ENCODE peak calls at places on chromosomes 3 and 15, in seven cellular contexts. C is DND-41; D is RCC 7860; V is epithelial cell of proximal tubule; T is anterior cingulate cortex; M is activated CD4-positive, alpha-beta T cell treated with anti-CD3 and anti-CD28 coated beads, Interleukin-2, amount 50 U/mL, for 48 hours; P is islet precursor cell. O is an unnamed sample.

GRCh38 chr15:41607033-41607432 is 48.0 kb downstream of the TYRO3 start:
- DNase-seq in D (peak), V (peak), T (no peak), C (no peak), M (no peak), P (peak), O (peak)

GRCh38 chr15:55893852-55894251 is 99.6 kb downstream of the NEDD4 start:
- DNase-seq in V (no peak), D (no peak), C (no peak), P (no peak), T (no peak), M (no peak), O (no peak)

GRCh38 chr3:38579551-38580449 is 69.7 kb downstream of the SCN5A start:
- DNase-seq in C (no peak), T (no peak), D (no peak), M (no peak), P (peak), V (no peak), O (no peak)

GRCh38 chr3:165643433-165643824 is 193.8 kb downstream of the BCHE start:
- DNase-seq in T (no peak), M (no peak), D (peak), C (no peak), V (peak), P (no peak), O (peak)

GRCh38 chr15:44738340-44738984 is 2.1 kb downstream of the TRIM69 start:
- DNase-seq in C (no peak), V (no peak), P (no peak), D (peak), T (no peak), M (no peak), O (no peak)

GRCh38 chr3:10361375-10361774 is 40.5 kb upstream of the SEC13 start:
- DNase-seq in M (no peak), C (no peak), D (no peak), P (no peak), T (no peak), V (no peak), O (no peak)

GRCh38 chr3:103847081-103848062 is 1412.6 kb downstream of the ZPLD1 start:
- DNase-seq in C (no peak), T (no peak), V (no peak), M (no peak), P (no peak), D (no peak), O (no peak)

GRCh38 chr3:11588338-11588737 is 55.4 kb downstream of the VGLL4 start:
- DNase-seq in D (no peak), M (no peak), P (no peak), T (no peak), V (no peak), C (no peak), O (no peak)

GRCh38 chr3:98360681-98361080 is 7.0 kb downstream of the OR5K4 start:
- DNase-seq in C (no peak), D (no peak), V (no peak), M (no peak), P (no peak), T (no peak), O (no peak)

GRCh38 chr3:128383316-128384235 is 83.1 kb downstream of the DNAJB8 start:
- DNase-seq in M (peak), V (peak), P (peak), C (peak), T (no peak), D (peak), O (peak)

GRCh38 chr15:44081223-44082013 is 113.7 kb downstream of the FRMD5 start:
- DNase-seq in V (no peak), C (no peak), D (no peak), T (no peak), P (no peak), M (no peak), O (no peak)

O was measured in MG63.